ENCODE peak calls at places on chromosomes 11 and 22, in ten cellular contexts. One of them, this sample, is unnamed.
A peak's percentile ranks its signal among the peaks of the same experiment; 100 is the strongest.

GRCh38 chr11:859394-860131 is 16.9 kb downstream of the TSPAN4 start:
- DNase-seq in GM23338: no peak
- DNase-seq in fibroblast of lung: peak; percentile 94
- DNase-seq in GM13977: no peak
- DNase-seq in transverse colon: peak; percentile 76
- DNase-seq in thoracic aorta: no peak
- DNase-seq in WTC11: no peak
- DNase-seq in PC-3: peak; percentile 26
- DNase-seq in CD8-positive, alpha-beta T cell: no peak
- DNase-seq in cardiac muscle cell: peak; percentile 61
- DNase-seq in this sample: peak; percentile 48

GRCh38 chr11:113876074-113876797 is 864 bp upstream of the USP28 start:
- DNase-seq in GM23338: no peak
- DNase-seq in fibroblast of lung: no peak
- DNase-seq in GM13977: no peak
- DNase-seq in transverse colon: peak; percentile 12
- DNase-seq in thoracic aorta: no peak
- DNase-seq in WTC11: no peak
- DNase-seq in PC-3: no peak
- DNase-seq in CD8-positive, alpha-beta T cell: no peak
- DNase-seq in cardiac muscle cell: no peak
- DNase-seq in this sample: no peak

GRCh38 chr11:119218141-119218878 is 12.2 kb downstream of the CBL start:
- DNase-seq in GM23338: no peak
- DNase-seq in fibroblast of lung: peak; percentile 86
- DNase-seq in GM13977: no peak
- DNase-seq in transverse colon: no peak
- DNase-seq in thoracic aorta: no peak
- DNase-seq in WTC11: no peak
- DNase-seq in PC-3: peak; percentile 99
- DNase-seq in CD8-positive, alpha-beta T cell: no peak
- DNase-seq in cardiac muscle cell: no peak
- DNase-seq in this sample: no peak

GRCh38 chr11:71433648-71434450 is 14.3 kb downstream of the DHCR7 start:
- DNase-seq in GM23338: no peak
- DNase-seq in fibroblast of lung: peak; percentile 58
- DNase-seq in GM13977: no peak
- DNase-seq in transverse colon: peak; percentile 72
- DNase-seq in thoracic aorta: no peak
- DNase-seq in WTC11: no peak
- DNase-seq in PC-3: no peak
- DNase-seq in CD8-positive, alpha-beta T cell: no peak
- DNase-seq in cardiac muscle cell: no peak
- DNase-seq in this sample: no peak

GRCh38 chr22:44540756-44541670 is 43.0 kb upstream of the RTL6 start:
- DNase-seq in GM23338: no peak
- DNase-seq in fibroblast of lung: no peak
- DNase-seq in GM13977: no peak
- DNase-seq in transverse colon: no peak
- DNase-seq in thoracic aorta: no peak
- DNase-seq in WTC11: no peak
- DNase-seq in PC-3: no peak
- DNase-seq in CD8-positive, alpha-beta T cell: no peak
- DNase-seq in cardiac muscle cell: no peak
- DNase-seq in this sample: no peak

GRCh38 chr22:49491726-49492125 is 335.9 kb downstream of the BRD1 start:
- DNase-seq in GM23338: no peak
- DNase-seq in fibroblast of lung: no peak
- DNase-seq in GM13977: no peak
- DNase-seq in transverse colon: no peak
- DNase-seq in thoracic aorta: no peak
- DNase-seq in WTC11: no peak
- DNase-seq in PC-3: no peak
- DNase-seq in CD8-positive, alpha-beta T cell: no peak
- DNase-seq in cardiac muscle cell: no peak
- DNase-seq in this sample: no peak

GRCh38 chr22:23500508-23501208 is 79.4 kb downstream of the IGLL1 start:
- DNase-seq in GM23338: no peak
- DNase-seq in fibroblast of lung: no peak
- DNase-seq in GM13977: peak; percentile 3
- DNase-seq in transverse colon: no peak
- DNase-seq in thoracic aorta: no peak
- DNase-seq in WTC11: no peak
- DNase-seq in PC-3: no peak
- DNase-seq in CD8-positive, alpha-beta T cell: no peak
- DNase-seq in cardiac muscle cell: peak; percentile 27
- DNase-seq in this sample: no peak

GRCh38 chr11:61056981-61057380 is 45.3 kb upstream of the CD5 start:
- DNase-seq in GM23338: no peak
- DNase-seq in fibroblast of lung: no peak
- DNase-seq in GM13977: no peak
- DNase-seq in transverse colon: no peak
- DNase-seq in thoracic aorta: no peak
- DNase-seq in WTC11: no peak
- DNase-seq in PC-3: no peak
- DNase-seq in CD8-positive, alpha-beta T cell: no peak
- DNase-seq in cardiac muscle cell: no peak
- DNase-seq in this sample: no peak

GRCh38 chr11:29184939-29185890 is 831.6 kb downstream of the KCNA4 start:
- DNase-seq in GM23338: no peak
- DNase-seq in fibroblast of lung: peak; percentile 80
- DNase-seq in GM13977: no peak
- DNase-seq in transverse colon: no peak
- DNase-seq in thoracic aorta: no peak
- DNase-seq in WTC11: no peak
- DNase-seq in PC-3: peak; percentile 66
- DNase-seq in CD8-positive, alpha-beta T cell: no peak
- DNase-seq in cardiac muscle cell: no peak
- DNase-seq in this sample: no peak

GRCh38 chr11:16184588-16184987 is 171.8 kb downstream of the SOX6 start:
- DNase-seq in GM23338: no peak
- DNase-seq in fibroblast of lung: peak; percentile 79
- DNase-seq in GM13977: no peak
- DNase-seq in transverse colon: peak; percentile 14
- DNase-seq in thoracic aorta: no peak
- DNase-seq in WTC11: no peak
- DNase-seq in PC-3: peak; percentile 60
- DNase-seq in CD8-positive, alpha-beta T cell: no peak
- DNase-seq in cardiac muscle cell: no peak
- DNase-seq in this sample: no peak

GRCh38 chr11:73323464-73323863 is 15.4 kb downstream of the ARHGEF17 start:
- DNase-seq in GM23338: peak; percentile 92
- DNase-seq in fibroblast of lung: peak; percentile 67
- DNase-seq in GM13977: no peak
- DNase-seq in transverse colon: peak; percentile 64
- DNase-seq in thoracic aorta: peak; percentile 80
- DNase-seq in WTC11: peak; percentile 84
- DNase-seq in PC-3: no peak
- DNase-seq in CD8-positive, alpha-beta T cell: no peak
- DNase-seq in cardiac muscle cell: peak; percentile 80
- DNase-seq in this sample: no peak

GRCh38 chr11:1130276-1131032 is 27.3 kb upstream of the MUC5AC start:
- DNase-seq in GM23338: no peak
- DNase-seq in fibroblast of lung: no peak
- DNase-seq in GM13977: no peak
- DNase-seq in transverse colon: peak; percentile 6
- DNase-seq in thoracic aorta: no peak
- DNase-seq in WTC11: no peak
- DNase-seq in PC-3: no peak
- DNase-seq in CD8-positive, alpha-beta T cell: no peak
- DNase-seq in cardiac muscle cell: no peak
- DNase-seq in this sample: no peak

GRCh38 chr11:17719028-17719939 is at the start of gene MYOD1:
- DNase-seq in GM23338: peak; percentile 79
- DNase-seq in fibroblast of lung: no peak
- DNase-seq in GM13977: no peak
- DNase-seq in transverse colon: no peak
- DNase-seq in thoracic aorta: no peak
- DNase-seq in WTC11: peak; percentile 63
- DNase-seq in PC-3: no peak
- DNase-seq in CD8-positive, alpha-beta T cell: no peak
- DNase-seq in cardiac muscle cell: peak; percentile 61
- DNase-seq in this sample: no peak

GRCh38 chr22:19663821-19664325 is 50.4 kb upstream of the SEPTIN5 start:
- DNase-seq in GM23338: peak; percentile 29
- DNase-seq in fibroblast of lung: peak; percentile 44
- DNase-seq in GM13977: no peak
- DNase-seq in transverse colon: no peak
- DNase-seq in thoracic aorta: no peak
- DNase-seq in WTC11: no peak
- DNase-seq in PC-3: no peak
- DNase-seq in CD8-positive, alpha-beta T cell: no peak
- DNase-seq in cardiac muscle cell: no peak
- DNase-seq in this sample: no peak

GRCh38 chr11:103805688-103806009 is 230.8 kb upstream of the DDI1 start:
- DNase-seq in GM23338: no peak
- DNase-seq in fibroblast of lung: no peak
- DNase-seq in GM13977: no peak
- DNase-seq in transverse colon: no peak
- DNase-seq in thoracic aorta: no peak
- DNase-seq in WTC11: no peak
- DNase-seq in PC-3: no peak
- DNase-seq in CD8-positive, alpha-beta T cell: no peak
- DNase-seq in cardiac muscle cell: no peak
- DNase-seq in this sample: no peak

GRCh38 chr11:103803062-103803461 is 233.4 kb upstream of the DDI1 start:
- DNase-seq in GM23338: no peak
- DNase-seq in fibroblast of lung: no peak
- DNase-seq in GM13977: no peak
- DNase-seq in transverse colon: no peak
- DNase-seq in thoracic aorta: no peak
- DNase-seq in WTC11: no peak
- DNase-seq in PC-3: no peak
- DNase-seq in CD8-positive, alpha-beta T cell: no peak
- DNase-seq in cardiac muscle cell: no peak
- DNase-seq in this sample: no peak

GRCh38 chr11:103808246-103808645 is 228.2 kb upstream of the DDI1 start:
- DNase-seq in GM23338: no peak
- DNase-seq in fibroblast of lung: no peak
- DNase-seq in GM13977: no peak
- DNase-seq in transverse colon: no peak
- DNase-seq in thoracic aorta: no peak
- DNase-seq in WTC11: no peak
- DNase-seq in PC-3: no peak
- DNase-seq in CD8-positive, alpha-beta T cell: no peak
- DNase-seq in cardiac muscle cell: no peak
- DNase-seq in this sample: no peak

GRCh38 chr11:103807806-103808205 is 228.6 kb upstream of the DDI1 start:
- DNase-seq in GM23338: no peak
- DNase-seq in fibroblast of lung: no peak
- DNase-seq in GM13977: no peak
- DNase-seq in transverse colon: no peak
- DNase-seq in thoracic aorta: no peak
- DNase-seq in WTC11: no peak
- DNase-seq in PC-3: no peak
- DNase-seq in CD8-positive, alpha-beta T cell: no peak
- DNase-seq in cardiac muscle cell: no peak
- DNase-seq in this sample: no peak

GRCh38 chr11:103806130-103806900 is 230.1 kb upstream of the DDI1 start:
- DNase-seq in GM23338: no peak
- DNase-seq in fibroblast of lung: peak; percentile 92
- DNase-seq in GM13977: no peak
- DNase-seq in transverse colon: no peak
- DNase-seq in thoracic aorta: peak; percentile 17
- DNase-seq in WTC11: no peak
- DNase-seq in PC-3: peak; percentile 66
- DNase-seq in CD8-positive, alpha-beta T cell: no peak
- DNase-seq in cardiac muscle cell: no peak
- DNase-seq in this sample: no peak
- TF ChIP-seq CTCF in GM23338: no peak
- TF ChIP-seq CTCF in fibroblast of lung: no peak
- TF ChIP-seq CTCF in GM13977: no peak
- TF ChIP-seq CTCF in transverse colon: no peak
- TF ChIP-seq CTCF in thoracic aorta: no peak
- TF ChIP-seq CTCF in WTC11: no peak
- TF ChIP-seq CTCF in PC-3: no peak
- TF ChIP-seq CTCF in CD8-positive, alpha-beta T cell: no peak
- TF ChIP-seq CTCF in cardiac muscle cell: no peak
- TF ChIP-seq CTCF in this sample: no peak

GRCh38 chr11:14041040-14041439 is 78.5 kb downstream of the SPON1 start:
- DNase-seq in GM23338: peak; percentile 75
- DNase-seq in fibroblast of lung: peak; percentile 35
- DNase-seq in GM13977: no peak
- DNase-seq in transverse colon: no peak
- DNase-seq in thoracic aorta: no peak
- DNase-seq in WTC11: no peak
- DNase-seq in PC-3: peak; percentile 46
- DNase-seq in CD8-positive, alpha-beta T cell: no peak
- DNase-seq in cardiac muscle cell: no peak
- DNase-seq in this sample: no peak
- TF ChIP-seq CTCF in GM23338: peak; percentile 73
- TF ChIP-seq CTCF in fibroblast of lung: peak; percentile 39
- TF ChIP-seq CTCF in GM13977: no peak
- TF ChIP-seq CTCF in transverse colon: peak; percentile 23
- TF ChIP-seq CTCF in thoracic aorta: peak; percentile 12
- TF ChIP-seq CTCF in WTC11: no peak
- TF ChIP-seq CTCF in PC-3: peak; percentile 70
- TF ChIP-seq CTCF in CD8-positive, alpha-beta T cell: no peak
- TF ChIP-seq CTCF in cardiac muscle cell: peak; percentile 13
- TF ChIP-seq CTCF in this sample: no peak

GRCh38 chr22:37121887-37122591 is 12.5 kb upstream of the TMPRSS6 start:
- DNase-seq in GM23338: peak; percentile 37
- DNase-seq in fibroblast of lung: no peak
- DNase-seq in GM13977: peak; percentile 86
- DNase-seq in transverse colon: peak; percentile 53
- DNase-seq in thoracic aorta: no peak
- DNase-seq in WTC11: no peak
- DNase-seq in PC-3: peak; percentile 56
- DNase-seq in CD8-positive, alpha-beta T cell: peak; percentile 97
- DNase-seq in cardiac muscle cell: no peak
- DNase-seq in this sample: no peak
- TF ChIP-seq CTCF in GM23338: no peak
- TF ChIP-seq CTCF in fibroblast of lung: no peak
- TF ChIP-seq CTCF in GM13977: no peak
- TF ChIP-seq CTCF in transverse colon: no peak
- TF ChIP-seq CTCF in thoracic aorta: no peak
- TF ChIP-seq CTCF in WTC11: no peak
- TF ChIP-seq CTCF in PC-3: no peak
- TF ChIP-seq CTCF in CD8-positive, alpha-beta T cell: no peak
- TF ChIP-seq CTCF in cardiac muscle cell: no peak
- TF ChIP-seq CTCF in this sample: no peak

GRCh38 chr11:102989379-102990047 is 34.0 kb upstream of the MMP13 start:
- DNase-seq in GM23338: no peak
- DNase-seq in fibroblast of lung: peak; percentile 72
- DNase-seq in GM13977: no peak
- DNase-seq in transverse colon: no peak
- DNase-seq in thoracic aorta: no peak
- DNase-seq in WTC11: no peak
- DNase-seq in PC-3: peak; percentile 60
- DNase-seq in CD8-positive, alpha-beta T cell: no peak
- DNase-seq in cardiac muscle cell: no peak
- DNase-seq in this sample: no peak

GRCh38 chr11:102990145-102990544 is 34.6 kb upstream of the MMP13 start:
- DNase-seq in GM23338: no peak
- DNase-seq in fibroblast of lung: no peak
- DNase-seq in GM13977: no peak
- DNase-seq in transverse colon: no peak
- DNase-seq in thoracic aorta: no peak
- DNase-seq in WTC11: no peak
- DNase-seq in PC-3: peak; percentile 78
- DNase-seq in CD8-positive, alpha-beta T cell: no peak
- DNase-seq in cardiac muscle cell: no peak
- DNase-seq in this sample: no peak

GRCh38 chr11:102991776-102992175 is 36.2 kb upstream of the MMP13 start:
- DNase-seq in GM23338: no peak
- DNase-seq in fibroblast of lung: no peak
- DNase-seq in GM13977: no peak
- DNase-seq in transverse colon: no peak
- DNase-seq in thoracic aorta: no peak
- DNase-seq in WTC11: no peak
- DNase-seq in PC-3: no peak
- DNase-seq in CD8-positive, alpha-beta T cell: no peak
- DNase-seq in cardiac muscle cell: no peak
- DNase-seq in this sample: no peak

GRCh38 chr11:102994101-102994500 is 38.6 kb upstream of the MMP13 start:
- DNase-seq in GM23338: no peak
- DNase-seq in fibroblast of lung: no peak
- DNase-seq in GM13977: no peak
- DNase-seq in transverse colon: no peak
- DNase-seq in thoracic aorta: no peak
- DNase-seq in WTC11: no peak
- DNase-seq in PC-3: peak; percentile 48
- DNase-seq in CD8-positive, alpha-beta T cell: no peak
- DNase-seq in cardiac muscle cell: no peak
- DNase-seq in this sample: no peak
- TF ChIP-seq CTCF in GM23338: no peak
- TF ChIP-seq CTCF in fibroblast of lung: no peak
- TF ChIP-seq CTCF in GM13977: no peak
- TF ChIP-seq CTCF in transverse colon: no peak
- TF ChIP-seq CTCF in thoracic aorta: no peak
- TF ChIP-seq CTCF in WTC11: no peak
- TF ChIP-seq CTCF in PC-3: no peak
- TF ChIP-seq CTCF in CD8-positive, alpha-beta T cell: no peak
- TF ChIP-seq CTCF in cardiac muscle cell: no peak
- TF ChIP-seq CTCF in this sample: no peak